ENCODE peak calls at places on chromosomes 2 and 18, in four cellular contexts. One of them, this sample, is unnamed.

GRCh38 chr2:210337159-210337558 is 22.2 kb upstream of the MYL1 start:
- DNase-seq in SJSA1: no peak
- DNase-seq in heart left ventricle: no peak
- DNase-seq in astrocyte: no peak
- DNase-seq in this sample: no peak

GRCh38 chr2:1741851-1742250 is 2.5 kb downstream of the PXDN start:
- DNase-seq in SJSA1: no peak
- DNase-seq in heart left ventricle: no peak
- DNase-seq in astrocyte: no peak
- DNase-seq in this sample: no peak

GRCh38 chr2:2667690-2668089 is 336.6 kb upstream of the MYT1L start:
- DNase-seq in SJSA1: no peak
- DNase-seq in heart left ventricle: no peak
- DNase-seq in astrocyte: no peak
- DNase-seq in this sample: no peak

GRCh38 chr2:134375935-134376334 is 122.1 kb downstream of the MGAT5 start:
- DNase-seq in SJSA1: no peak
- DNase-seq in heart left ventricle: no peak
- DNase-seq in astrocyte: peak; percentile 67
- DNase-seq in this sample: no peak

GRCh38 chr2:65377556-65378307 is 54.7 kb downstream of the SPRED2 start:
- DNase-seq in SJSA1: peak; percentile 87
- DNase-seq in heart left ventricle: no peak
- DNase-seq in astrocyte: peak; percentile 82
- DNase-seq in this sample: no peak

GRCh38 chr2:169734172-169734847 is 678 bp downstream of the KLHL23 start:
- DNase-seq in SJSA1: no peak
- DNase-seq in heart left ventricle: no peak
- DNase-seq in astrocyte: no peak
- DNase-seq in this sample: peak; percentile 13

GRCh38 chr2:71697106-71698010 is 244.0 kb downstream of the DYSF start:
- DNase-seq in SJSA1: no peak
- DNase-seq in heart left ventricle: no peak
- DNase-seq in astrocyte: no peak
- DNase-seq in this sample: no peak

GRCh38 chr2:239376351-239376750 is 24.5 kb downstream of the HDAC4 start:
- DNase-seq in SJSA1: no peak
- DNase-seq in heart left ventricle: no peak
- DNase-seq in astrocyte: no peak
- DNase-seq in this sample: no peak

GRCh38 chr18:34789768-34790344 is 79.8 kb downstream of the DTNA start:
- DNase-seq in SJSA1: no peak
- DNase-seq in heart left ventricle: no peak
- DNase-seq in astrocyte: no peak
- DNase-seq in this sample: no peak

GRCh38 chr2:238024986-238025385 is 35.8 kb upstream of the SCLY start:
- DNase-seq in SJSA1: no peak
- DNase-seq in heart left ventricle: no peak
- DNase-seq in astrocyte: peak; percentile 82
- DNase-seq in this sample: no peak

GRCh38 chr2:132009874-132010521 is 151.8 kb downstream of the ANKRD30BL start:
- DNase-seq in SJSA1: no peak
- DNase-seq in heart left ventricle: no peak
- DNase-seq in astrocyte: peak; percentile 46
- DNase-seq in this sample: no peak

GRCh38 chr2:160419776-160420521 is 73.7 kb downstream of the RBMS1 start:
- DNase-seq in SJSA1: no peak
- DNase-seq in heart left ventricle: no peak
- DNase-seq in astrocyte: peak; percentile 83
- DNase-seq in this sample: no peak

GRCh38 chr2:224946911-224947310 is 95.4 kb downstream of the DOCK10 start:
- DNase-seq in SJSA1: no peak
- DNase-seq in heart left ventricle: no peak
- DNase-seq in astrocyte: peak; percentile 86
- DNase-seq in this sample: no peak

GRCh38 chr2:213834746-213835145 is 550.5 kb downstream of the SPAG16 start:
- DNase-seq in SJSA1: no peak
- DNase-seq in heart left ventricle: no peak
- DNase-seq in astrocyte: no peak
- DNase-seq in this sample: no peak

GRCh38 chr2:240934701-240935100 is 28.6 kb downstream of the CROCC2 start:
- DNase-seq in SJSA1: peak; percentile 35
- DNase-seq in heart left ventricle: no peak
- DNase-seq in astrocyte: no peak
- DNase-seq in this sample: no peak

GRCh38 chr18:75276813-75277628 is 66.4 kb downstream of the TSHZ1 start:
- DNase-seq in SJSA1: no peak
- DNase-seq in heart left ventricle: no peak
- DNase-seq in astrocyte: peak; percentile 76
- DNase-seq in this sample: no peak

DNA sequence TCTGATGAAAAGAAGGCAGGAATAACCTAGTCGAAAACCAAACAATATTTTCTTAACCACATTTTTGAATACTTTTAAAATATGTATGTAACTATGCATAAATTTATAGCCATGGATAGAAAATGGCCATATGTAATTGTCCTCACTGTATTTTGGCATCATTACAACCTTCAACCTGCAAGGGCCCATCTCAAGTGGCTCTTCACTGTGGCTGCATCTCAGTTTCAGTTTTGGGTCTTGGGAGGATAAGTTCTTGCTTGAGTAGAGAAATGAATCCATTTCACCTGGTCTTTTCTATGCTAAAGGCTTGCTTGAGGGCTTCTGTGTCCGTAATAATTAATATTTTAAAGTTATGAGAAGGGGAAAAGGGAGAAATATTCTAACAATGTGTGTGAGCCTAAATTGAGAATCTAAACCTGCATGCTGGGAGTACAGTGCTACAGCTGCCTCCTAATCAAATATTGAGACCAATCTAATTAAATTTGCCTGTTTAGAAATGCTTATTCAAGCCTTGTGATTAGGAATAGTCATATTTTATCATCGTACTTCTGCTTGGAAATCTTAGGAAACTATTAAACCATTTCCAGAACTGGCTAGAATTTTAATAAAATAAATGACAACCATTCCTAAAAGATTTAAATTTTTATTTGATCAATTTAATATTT is 92.5 kb downstream of the EML4 start:
- DNase-seq in SJSA1: no peak
- DNase-seq in heart left ventricle: no peak
- DNase-seq in astrocyte: no peak
- DNase-seq in this sample: no peak
- H3K4me3 ChIP-seq in SJSA1: no peak overlapping the region
- H3K4me3 ChIP-seq in heart left ventricle: no peak overlapping the region
- H3K4me3 ChIP-seq in astrocyte: no peak overlapping the region
- H3K4me3 ChIP-seq in this sample: no peak overlapping the region

GRCh38 chr2:62304429-62305417 is 108.8 kb downstream of the B3GNT2 start:
- DNase-seq in SJSA1: no peak
- DNase-seq in heart left ventricle: no peak
- DNase-seq in astrocyte: peak; percentile 93
- DNase-seq in this sample: peak; percentile 36
- H3K27ac ChIP-seq in SJSA1: no peak overlapping the region
- H3K27ac ChIP-seq in heart left ventricle: peak overlapping the region; percentile 56
- H3K27ac ChIP-seq in astrocyte: peak overlapping the region; percentile 50
- H3K27ac ChIP-seq in this sample: peak overlapping the region; percentile 74

GRCh38 chr2:188966079-188966571 is 8.0 kb upstream of the COL3A1 start:
- DNase-seq in SJSA1: no peak
- DNase-seq in heart left ventricle: no peak
- DNase-seq in astrocyte: peak; percentile 57
- DNase-seq in this sample: no peak

GRCh38 chr2:188965554-188965953 is 8.6 kb upstream of the COL3A1 start:
- DNase-seq in SJSA1: no peak
- DNase-seq in heart left ventricle: no peak
- DNase-seq in astrocyte: no peak
- DNase-seq in this sample: no peak

GRCh38 chr2:188965147-188965546 is 9.0 kb upstream of the COL3A1 start:
- DNase-seq in SJSA1: no peak
- DNase-seq in heart left ventricle: no peak
- DNase-seq in astrocyte: peak; percentile 47
- DNase-seq in this sample: no peak

GRCh38 chr2:188969236-188970032 is 4.7 kb upstream of the COL3A1 start:
- DNase-seq in SJSA1: no peak
- DNase-seq in heart left ventricle: no peak
- DNase-seq in astrocyte: peak; percentile 88
- DNase-seq in this sample: no peak

GRCh38 chr2:188966728-188967127 is 7.4 kb upstream of the COL3A1 start:
- DNase-seq in SJSA1: no peak
- DNase-seq in heart left ventricle: no peak
- DNase-seq in astrocyte: no peak
- DNase-seq in this sample: no peak
- H3K4me3 ChIP-seq in SJSA1: no peak overlapping the region
- H3K4me3 ChIP-seq in heart left ventricle: no peak overlapping the region
- H3K4me3 ChIP-seq in astrocyte: no peak overlapping the region
- H3K4me3 ChIP-seq in this sample: no peak overlapping the region

GRCh38 chr2:173355866-173356508 is 1.3 kb downstream of the CDCA7 start:
- DNase-seq in SJSA1: no peak
- DNase-seq in heart left ventricle: no peak
- DNase-seq in astrocyte: no peak
- DNase-seq in this sample: no peak

GRCh38 chr2:173355132-173355865 is 627 bp downstream of the CDCA7 start:
- DNase-seq in SJSA1: peak; percentile 82
- DNase-seq in heart left ventricle: peak; percentile 53
- DNase-seq in astrocyte: peak; percentile 48
- DNase-seq in this sample: no peak

GRCh38 chr2:173357351-173357750 is 2.7 kb downstream of the CDCA7 start:
- DNase-seq in SJSA1: no peak
- DNase-seq in heart left ventricle: no peak
- DNase-seq in astrocyte: no peak
- DNase-seq in this sample: no peak

GRCh38 chr2:173358617-173359016 is 3.9 kb downstream of the CDCA7 start:
- DNase-seq in SJSA1: no peak
- DNase-seq in heart left ventricle: no peak
- DNase-seq in astrocyte: no peak
- DNase-seq in this sample: no peak

GRCh38 chr2:173359231-173359630 is 4.6 kb downstream of the CDCA7 start:
- DNase-seq in SJSA1: no peak
- DNase-seq in heart left ventricle: no peak
- DNase-seq in astrocyte: peak; percentile 65
- DNase-seq in this sample: no peak
- H3K27ac ChIP-seq in SJSA1: no peak overlapping the region
- H3K27ac ChIP-seq in heart left ventricle: no peak overlapping the region
- H3K27ac ChIP-seq in astrocyte: no peak overlapping the region
- H3K27ac ChIP-seq in this sample: no peak overlapping the region

This sample was measured in CD8-positive, alpha-beta memory T cell.